ENCODE peak calls at places on chromosomes 11 and 22, in six cellular contexts. Y is GM12878, X is A549, T is GM12892, E is Peyer's patch, P is tibial nerve. Z is an unnamed sample.

GRCh38 chr11:97398246-97398645 is 1008.4 kb downstream of the JRKL start:
- DNase-seq in P (no peak), X (no peak), E (no peak), T (no peak), Y (no peak), Z (no peak)

GRCh38 chr11:127114035-127114434 is 113.5 kb upstream of the KIRREL3 start:
- DNase-seq in Y (no peak), X (no peak), E (no peak), T (no peak), P (no peak), Z (no peak)

GRCh38 chr22:40202225-40202944 is 24.7 kb downstream of the TNRC6B start:
- DNase-seq in E (no peak), P (no peak), X (no peak), T (no peak), Y (no peak), Z (peak; percentile 63)

GRCh38 chr22:30040499-30041055 is 39.7 kb upstream of the HORMAD2 start:
- DNase-seq in T (no peak), Y (no peak), X (no peak), E (peak; percentile 26), P (no peak), Z (no peak)

GRCh38 chr22:32123657-32124056 is 35.4 kb downstream of the C22orf42 start:
- DNase-seq in Y (no peak), P (no peak), X (no peak), E (no peak), T (no peak), Z (no peak)

GRCh38 chr11:87926250-87926970 is 248.8 kb downstream of the RAB38 start:
- DNase-seq in Y (no peak), P (no peak), X (no peak), T (no peak), E (no peak), Z (no peak)

GRCh38 chr11:69890476-69890875 is 71.3 kb upstream of the FGF3 start:
- DNase-seq in T (no peak), P (no peak), E (no peak), Y (no peak), X (no peak), Z (no peak)

GRCh38 chr11:7032692-7033091 is 12.4 kb downstream of the NLRP14 start:
- DNase-seq in T (no peak), X (no peak), E (no peak), Y (no peak), P (no peak), Z (no peak)

GRCh38 chr11:26820739-26821138 is 98.9 kb upstream of the SLC5A12 start:
- DNase-seq in Y (no peak), X (no peak), E (no peak), P (no peak), T (no peak), Z (no peak)

GRCh38 chr11:128407962-128408361 is 179.4 kb downstream of the ETS1 start:
- DNase-seq in T (no peak), P (no peak), X (no peak), Y (no peak), E (no peak), Z (no peak)

GRCh38 chr11:45641961-45642360 is 23.5 kb downstream of the CHST1 start:
- DNase-seq in E (no peak), T (no peak), Y (no peak), P (no peak), X (no peak), Z (no peak)

GRCh38 chr11:77669848-77670511 is 32.4 kb upstream of the CLNS1A start:
- DNase-seq in T (no peak), E (no peak), P (no peak), X (peak; percentile 16), Y (no peak), Z (no peak)

GRCh38 chr11:125429174-125429707 is 66.8 kb downstream of the FEZ1 start:
- DNase-seq in E (peak; percentile 59), X (peak; percentile 38), P (no peak), Y (no peak), T (peak; percentile 60), Z (peak; percentile 41)

GRCh38 chr11:86664930-86665329 is 7.5 kb downstream of the ME3 start:
- DNase-seq in T (no peak), Y (no peak), P (no peak), X (no peak), E (no peak), Z (no peak)

GRCh38 chr11:20873054-20873453 is 203.7 kb downstream of the NELL1 start:
- DNase-seq in X (peak; percentile 10), Y (no peak), P (no peak), T (no peak), E (no peak), Z (peak; percentile 24)

GRCh38 chr11:73465019-73465675 is 88.9 kb downstream of the RELT start:
- DNase-seq in Y (no peak), T (no peak), E (no peak), X (no peak), P (no peak), Z (no peak)

GRCh38 chr11:19853016-19853415 is 140.4 kb downstream of the NAV2 start:
- DNase-seq in Y (no peak), X (no peak), T (no peak), P (no peak), E (no peak), Z (no peak)

GRCh38 chr11:108319541-108320145 is 96.8 kb downstream of the ATM start:
- DNase-seq in P (no peak), X (no peak), Y (no peak), E (no peak), T (no peak), Z (no peak)

GRCh38 chr11:86063536-86063935 is 5.3 kb downstream of the PICALM start:
- DNase-seq in T (no peak), Y (no peak), X (no peak), P (no peak), E (no peak), Z (no peak)

GRCh38 chr11:2670541-2671100 is 29.2 kb downstream of the KCNQ1OT1 start:
- DNase-seq in P (no peak), T (no peak), E (peak; percentile 33), Y (no peak), X (no peak), Z (no peak)

GRCh38 chr22:49571326-49571725 is 256.3 kb downstream of the BRD1 start:
- DNase-seq in T (no peak), P (no peak), X (no peak), Y (no peak), E (peak; percentile 24), Z (no peak)

GRCh38 chr11:16346975-16347374 is 9.4 kb downstream of the SOX6 start:
- DNase-seq in Y (no peak), P (no peak), X (no peak), E (peak; percentile 49), T (no peak), Z (no peak)

GRCh38 chr11:121467965-121468364 is 15.2 kb upstream of the SORL1-AS1 start:
- DNase-seq in P (no peak), Y (peak; percentile 90), T (peak; percentile 68), X (no peak), E (peak; percentile 63), Z (no peak)

GRCh38 chr11:114287154-114287553 is 9.0 kb upstream of the NNMT start:
- DNase-seq in E (no peak), P (no peak), Y (no peak), X (no peak), T (no peak), Z (no peak)

GRCh38 chr11:114285599-114285998 is 10.6 kb upstream of the NNMT start:
- DNase-seq in T (no peak), Y (no peak), X (no peak), E (no peak), P (no peak), Z (no peak)

GRCh38 chr11:114290503-114291239 is 5.5 kb upstream of the NNMT start:
- DNase-seq in E (no peak), P (no peak), X (no peak), Y (no peak), T (no peak), Z (no peak)

GRCh38 chr11:114289779-114290178 is 6.4 kb upstream of the NNMT start:
- DNase-seq in T (no peak), Y (no peak), P (no peak), X (no peak), E (no peak), Z (no peak)

GRCh38 chr11:114288139-114288538 is 8.1 kb upstream of the NNMT start:
- DNase-seq in E (no peak), P (no peak), X (no peak), T (no peak), Y (no peak), Z (no peak)
- TF ChIP-seq POLR2A in E (no peak), P (no peak), X (no peak), T (no peak), Y (no peak), Z (no peak)

GRCh38 chr22:33920927-33921575 is 775 bp upstream of the LARGE1 start:
- DNase-seq in T (peak; percentile 82), P (peak; percentile 97), X (peak; percentile 51), E (peak; percentile 99), Y (peak; percentile 43), Z (peak; percentile 85)
- TF ChIP-seq POLR2A in T (peak; percentile 95), P (peak; percentile 72), X (peak; percentile 73), E (peak; percentile 59), Y (peak; percentile 92), Z (no peak)

GRCh38 chr11:64206457-64207246 is at the start of gene FERMT3:
- DNase-seq in E (peak; percentile 95), Y (peak; percentile 41), X (no peak), P (no peak), T (peak; percentile 72), Z (peak; percentile 86)

GRCh38 chr11:64208086-64208795 is 1.7 kb downstream of the FERMT3 start:
- DNase-seq in X (no peak), P (no peak), Y (no peak), T (no peak), E (no peak), Z (no peak)

GRCh38 chr11:64208796-64209562 is 2.5 kb downstream of the FERMT3 start:
- DNase-seq in Y (no peak), E (no peak), X (no peak), P (no peak), T (no peak), Z (no peak)

GRCh38 chr11:64209563-64209843 is 3.0 kb downstream of the FERMT3 start:
- DNase-seq in Y (no peak), T (no peak), P (no peak), X (no peak), E (no peak), Z (no peak)

DNA sequence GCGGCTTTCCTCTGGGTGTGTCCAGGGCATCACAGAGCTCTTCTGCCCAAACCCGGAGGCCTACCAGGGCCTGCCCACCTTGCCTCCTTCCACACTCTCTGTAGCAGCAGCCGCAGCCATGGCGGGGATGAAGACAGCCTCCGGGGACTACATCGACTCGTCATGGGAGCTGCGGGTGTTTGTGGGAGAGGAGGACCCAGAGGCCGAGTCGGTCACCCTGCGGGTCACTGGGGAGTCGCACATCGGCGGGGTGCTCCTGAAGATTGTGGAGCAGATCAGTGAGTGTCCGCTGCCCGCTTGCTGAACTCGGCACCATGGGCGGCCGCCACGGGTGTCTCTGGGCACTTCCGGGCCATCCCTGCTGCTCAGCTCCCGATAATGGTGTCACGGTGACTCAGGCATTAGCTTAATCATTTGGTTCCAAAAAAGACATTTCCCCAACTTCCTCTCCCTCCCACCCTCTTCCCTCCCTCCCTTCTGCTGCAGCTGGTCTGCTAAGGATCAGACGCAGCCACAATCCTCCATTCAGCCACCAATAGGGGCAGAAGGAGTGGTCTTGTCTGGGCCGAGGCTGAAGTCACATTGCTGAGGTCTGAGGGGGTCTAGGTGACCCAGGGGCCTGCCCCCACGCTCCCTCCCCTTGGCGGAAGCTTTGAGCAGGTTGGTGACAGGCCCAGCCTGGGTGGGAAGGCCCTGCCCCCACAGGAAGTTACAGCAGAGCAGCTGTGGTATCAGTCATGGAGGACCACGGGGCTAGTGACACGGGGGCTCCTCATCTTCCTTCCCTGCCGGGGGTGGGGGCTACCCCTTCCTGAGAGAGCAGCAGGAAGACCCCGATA is 945 bp downstream of the FERMT3 start:
- DNase-seq in P (no peak), X (no peak), E (peak; percentile 90), T (peak; percentile 97), Y (peak; percentile 57), Z (peak; percentile 91)
- TF ChIP-seq POLR2A in P (no peak), X (no peak), E (no peak), T (peak; percentile 85), Y (peak; percentile 90), Z (peak; percentile 80)

GRCh38 chr11:119101759-119102423 is at the start of gene DPAGT1:
- DNase-seq in Y (peak; percentile 92), P (peak; percentile 77), X (peak; percentile 74), T (no peak), E (peak; percentile 95), Z (peak; percentile 95)
- TF ChIP-seq POLR2A in Y (peak; percentile 59), P (no peak), X (peak; percentile 34), T (no peak), E (peak; percentile 52), Z (peak; percentile 52)